ENCODE peak calls at places on chromosomes 7 and 10, in six cellular contexts. L is GF-D8, V is activated T-cell treated with anti-CD3 and anti-CD28 coated beads for 48 hours, Z is NCI-H1105, Q is WTC11, O is LoVo. U is an unnamed sample.

GRCh38 chr10:122152544-122152943 is 118.6 kb upstream of the BTBD16 start:
- DNase-seq in Q (no peak), L (no peak), V (no peak), O (no peak), Z (no peak), U (no peak)

GRCh38 chr10:47340613-47341170 is 7.5 kb upstream of the RBP3 start:
- DNase-seq in V (peak), Q (peak), L (no peak), O (peak), Z (no peak), U (peak)

GRCh38 chr10:103638948-103639347 is 145.4 kb downstream of the NEURL1 start:
- DNase-seq in O (no peak), Q (no peak), Z (no peak), V (no peak), L (no peak), U (no peak)

GRCh38 chr7:30062587-30062986 is 34.4 kb downstream of the PLEKHA8 start:
- DNase-seq in V (no peak), Z (peak), L (peak), O (peak), Q (no peak), U (peak)

GRCh38 chr10:50909334-50910014 is 24.0 kb upstream of the A1CF start:
- DNase-seq in L (no peak), Z (no peak), V (no peak), O (no peak), Q (no peak), U (no peak)

GRCh38 chr10:7045891-7046599 is 364.8 kb downstream of the SFMBT2 start:
- DNase-seq in L (peak), Q (no peak), Z (no peak), O (no peak), V (no peak), U (no peak)

GRCh38 chr10:100043796-100044195 is 34.0 kb upstream of the DNMBP start:
- DNase-seq in Z (no peak), O (peak), L (no peak), V (no peak), Q (no peak), U (peak)

GRCh38 chr10:124074471-124075109 is 18.8 kb downstream of the CHST15 start:
- DNase-seq in Z (no peak), V (no peak), L (no peak), Q (no peak), O (no peak), U (no peak)

GRCh38 chr10:86657396-86658011 is 3.2 kb downstream of the OPN4 start:
- DNase-seq in Z (no peak), L (no peak), O (no peak), Q (peak), V (no peak), U (no peak)

GRCh38 chr10:84783386-84783785 is 455.0 kb downstream of the CCSER2 start:
- DNase-seq in Q (peak), Z (no peak), L (no peak), V (no peak), O (no peak), U (peak)

GRCh38 chr10:27245846-27246245 is 5.2 kb upstream of the ACBD5 start:
- DNase-seq in Z (no peak), O (no peak), Q (no peak), L (no peak), V (no peak), U (no peak)

GRCh38 chr10:4034907-4035581 is 250.0 kb upstream of the KLF6 start:
- DNase-seq in L (no peak), Q (no peak), V (no peak), O (no peak), Z (no peak), U (no peak)

GRCh38 chr7:134690016-134690415 is 43.4 kb downstream of the BPGM start:
- DNase-seq in Q (no peak), L (no peak), O (peak), Z (no peak), V (no peak), U (peak)

GRCh38 chr7:53500076-53500475 is 464.6 kb downstream of the POM121L12 start:
- DNase-seq in Z (no peak), V (no peak), O (no peak), L (no peak), Q (no peak), U (no peak)

GRCh38 chr7:107090452-107090851 is 45.9 kb downstream of the PRKAR2B start:
- DNase-seq in Z (no peak), O (no peak), V (no peak), Q (peak), L (no peak), U (no peak)

GRCh38 chr7:22980422-22980821 is 33.5 kb downstream of the HYCC1 start:
- DNase-seq in V (no peak), L (no peak), Q (no peak), O (no peak), Z (no peak), U (peak)

GRCh38 chr10:126459032-126459831 is 71.0 kb upstream of the ADAM12 start:
- DNase-seq in Q (no peak), L (no peak), O (no peak), Z (no peak), V (no peak), U (peak)

GRCh38 chr7:78479348-78479747 is 680.8 kb downstream of the PHTF2 start:
- DNase-seq in O (no peak), Q (no peak), V (no peak), L (no peak), Z (no peak), U (no peak)

GRCh38 chr10:100659361-100660098 is 85.9 kb upstream of the PAX2 start:
- DNase-seq in L (no peak), Z (no peak), Q (peak), V (no peak), O (no peak), U (no peak)

GRCh38 chr7:146414373-146414772 is 297.8 kb downstream of the CNTNAP2 start:
- DNase-seq in L (no peak), O (no peak), V (no peak), Z (no peak), Q (no peak), U (no peak)

U was measured in HT1080.